ENCODE peak calls at places on chromosomes 1 and 21, in ten cellular contexts. Y is K562, S is stomach, R is HCT116, H is HepG2, B is GM23338, E is spleen, D is endothelial cell of umbilical vein, A is vagina, T is sigmoid colon. V is an unnamed sample.

GRCh38 chr1:118077331-118078055 is 107.5 kb downstream of the SPAG17 start:
- DNase-seq in H (peak), Y (no peak), S (no peak), B (peak), A (no peak), T (no peak), D (peak), R (peak), E (no peak), V (no peak)

GRCh38 chr1:232474821-232475220 is 155.1 kb downstream of the SIPA1L2 start:
- DNase-seq in Y (no peak), T (no peak), D (peak), A (no peak), B (no peak), E (no peak), S (no peak), R (no peak), H (no peak), V (no peak)

GRCh38 chr1:205963756-205964155 is 20.5 kb upstream of the SLC26A9 start:
- DNase-seq in A (no peak), R (no peak), S (no peak), D (no peak), H (no peak), E (no peak), T (no peak), B (no peak), Y (no peak), V (no peak)

GRCh38 chr1:16083486-16083885 is 10.0 kb upstream of the FAM131C start:
- DNase-seq in R (no peak), T (peak), Y (no peak), A (no peak), E (no peak), H (no peak), D (no peak), S (no peak), B (no peak), V (no peak)

GRCh38 chr1:210631399-210631798 is 302.7 kb downstream of the HHAT start:
- DNase-seq in H (no peak), E (no peak), D (no peak), Y (no peak), A (no peak), R (no peak), T (no peak), B (no peak), S (no peak), V (no peak)

GRCh38 chr1:36609241-36610027 is 126.7 kb upstream of the CSF3R start:
- DNase-seq in E (no peak), Y (peak), T (no peak), S (peak), A (no peak), R (peak), H (peak), B (peak), D (peak), V (no peak)

GRCh38 chr1:228867951-228868730 is 132.9 kb downstream of the RHOU start:
- DNase-seq in S (peak), R (no peak), B (no peak), E (no peak), Y (no peak), H (no peak), D (no peak), A (no peak), T (no peak), V (no peak)

GRCh38 chr1:204186597-204186996 is 9.7 kb downstream of the KISS1 start:
- DNase-seq in A (no peak), S (no peak), D (no peak), H (no peak), R (no peak), B (no peak), E (no peak), T (no peak), Y (no peak), V (no peak)

GRCh38 chr1:45359882-45360513 is 19.8 kb upstream of the MUTYH start:
- DNase-seq in Y (peak), B (peak), A (no peak), D (peak), H (peak), R (no peak), T (peak), S (peak), E (no peak), V (peak)

GRCh38 chr1:45117766-45118165 is 88.6 kb downstream of the ZSWIM5 start:
- DNase-seq in E (no peak), B (no peak), S (no peak), A (no peak), H (no peak), T (no peak), Y (no peak), R (no peak), D (no peak), V (no peak)

GRCh38 chr1:24553931-24554330 is 2.0 kb upstream of the NCMAP start:
- DNase-seq in Y (no peak), B (no peak), T (no peak), A (no peak), D (no peak), H (no peak), R (no peak), S (no peak), E (peak), V (no peak)

GRCh38 chr1:161069731-161070270 is at the start of gene ARHGAP30:
- DNase-seq in T (peak), B (peak), S (peak), D (no peak), E (peak), H (no peak), A (no peak), Y (no peak), R (no peak), V (no peak)

GRCh38 chr21:29436143-29436542 is 137.4 kb downstream of the BACH1 start:
- DNase-seq in R (no peak), H (no peak), Y (no peak), S (no peak), A (no peak), B (peak), T (no peak), E (peak), D (no peak), V (peak)

GRCh38 chr21:14991957-14992356 is 72.8 kb downstream of the NRIP1 start:
- DNase-seq in R (no peak), A (no peak), S (no peak), H (no peak), T (no peak), D (peak), E (no peak), B (no peak), Y (no peak), V (no peak)

GRCh38 chr1:27133990-27134389 is 20.9 kb downstream of the SLC9A1 start:
- DNase-seq in Y (no peak), R (no peak), H (no peak), D (no peak), E (no peak), B (no peak), T (no peak), S (no peak), A (no peak), V (no peak)

GRCh38 chr1:202212787-202213186 is 19.2 kb downstream of the LGR6 start:
- DNase-seq in D (no peak), H (no peak), Y (no peak), R (no peak), E (no peak), B (no peak), T (no peak), S (no peak), A (no peak), V (no peak)

GRCh38 chr1:202210969-202211368 is 17.4 kb downstream of the LGR6 start:
- DNase-seq in B (no peak), A (no peak), E (no peak), T (no peak), H (no peak), Y (no peak), S (no peak), D (no peak), R (no peak), V (no peak)

GRCh38 chr1:202214089-202214843 is 20.7 kb downstream of the LGR6 start:
- DNase-seq in D (no peak), S (no peak), Y (no peak), T (no peak), H (no peak), A (no peak), B (peak), E (no peak), R (no peak), V (no peak)

GRCh38 chr1:202215472-202216130 is 22.0 kb downstream of the LGR6 start:
- DNase-seq in E (no peak), D (no peak), H (no peak), T (no peak), R (no peak), A (no peak), Y (no peak), B (no peak), S (no peak), V (no peak)

DNA sequence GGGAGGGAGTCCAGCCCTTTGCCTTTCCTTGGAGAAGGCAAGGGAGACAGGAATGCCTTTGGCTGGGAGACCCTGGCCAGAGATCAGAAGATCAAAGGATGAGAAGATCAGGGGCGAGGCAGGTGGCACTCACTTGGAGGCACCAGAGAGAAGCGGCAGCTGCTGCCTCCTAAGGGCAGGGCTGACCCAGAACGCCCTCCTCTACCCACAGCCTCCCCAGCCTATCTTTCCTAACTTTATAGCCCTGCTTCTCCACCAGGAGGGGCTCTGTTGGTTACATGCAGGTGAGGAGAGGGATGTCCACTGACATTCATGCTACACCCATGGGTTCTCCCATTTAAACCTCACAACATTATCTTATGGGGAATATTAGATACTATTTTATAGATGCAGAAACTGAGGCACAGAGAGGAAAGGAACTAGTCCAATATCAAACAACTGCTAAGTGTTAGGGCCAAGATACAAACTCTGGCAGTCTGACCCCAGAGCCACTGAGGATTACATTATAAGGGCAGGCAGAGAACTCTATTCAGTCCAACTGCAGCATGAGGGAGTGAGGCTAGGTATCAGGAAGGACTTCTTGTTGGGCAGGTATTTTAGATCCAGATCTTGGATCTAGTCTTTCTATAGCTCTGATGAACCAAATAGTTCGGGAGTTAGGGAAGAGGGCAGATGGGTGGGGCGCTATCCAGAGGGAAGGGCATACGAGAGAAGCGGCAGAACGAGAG is 19.9 kb downstream of the LGR6 start:
- DNase-seq in S (no peak), H (no peak), D (no peak), R (no peak), Y (peak), A (no peak), T (no peak), B (peak), E (no peak), V (no peak)
- H3K4me3 ChIP-seq in S (peak), H (peak), D (no peak), R (peak), Y (no peak), A (peak), T (peak), B (peak), E (peak), V (peak)

GRCh38 chr21:44836666-44837471 is 19.0 kb upstream of the SUMO3 start:
- DNase-seq in A (no peak), R (no peak), H (peak), B (no peak), E (peak), Y (peak), D (no peak), S (no peak), T (no peak), V (peak)
- TF ChIP-seq POLR2AphosphoS5 in A (no peak), R (no peak), H (no peak), B (no peak), E (peak), Y (no peak), D (no peak), S (no peak), T (no peak), V (peak)

GRCh38 chr21:37009740-37010341 is 3.3 kb downstream of the RIPPLY3 start:
- DNase-seq in E (peak), R (peak), T (peak), S (peak), D (peak), B (peak), A (no peak), H (peak), Y (peak), V (peak)

GRCh38 chr21:37008705-37009104 is 2.2 kb downstream of the RIPPLY3 start:
- DNase-seq in D (no peak), Y (no peak), S (no peak), A (no peak), T (no peak), B (peak), E (no peak), H (no peak), R (no peak), V (no peak)

GRCh38 chr21:37006521-37007291 is at the start of gene RIPPLY3:
- DNase-seq in E (no peak), S (no peak), H (no peak), B (peak), A (no peak), T (no peak), Y (no peak), D (no peak), R (no peak), V (no peak)

GRCh38 chr21:37005548-37006242 is 807 bp upstream of the RIPPLY3 start:
- DNase-seq in T (no peak), A (no peak), R (no peak), H (no peak), Y (no peak), B (peak), S (no peak), D (no peak), E (no peak), V (no peak)

DNA sequence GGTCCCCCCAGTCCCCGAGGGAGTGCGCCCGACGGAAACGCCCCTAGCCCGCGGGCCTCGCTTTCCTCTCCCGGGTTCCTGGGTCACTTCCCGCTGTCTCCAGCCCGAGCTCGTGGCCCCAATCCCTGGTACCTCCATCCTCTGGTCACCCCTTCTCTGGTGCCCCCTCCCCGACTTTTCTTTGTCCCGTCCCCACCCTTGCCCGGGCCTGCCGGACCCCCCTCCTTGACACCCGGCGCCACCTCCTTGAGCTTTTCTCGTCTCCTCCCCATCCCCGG is 320 bp upstream of the RIPPLY3 start:
- DNase-seq in B (no peak), A (no peak), R (no peak), H (no peak), T (no peak), Y (no peak), S (no peak), E (no peak), D (no peak), V (no peak)
- H3K4me3 ChIP-seq in B (peak), A (peak), R (no peak), H (peak), T (peak), Y (no peak), S (peak), E (peak), D (peak), V (peak)

DNA sequence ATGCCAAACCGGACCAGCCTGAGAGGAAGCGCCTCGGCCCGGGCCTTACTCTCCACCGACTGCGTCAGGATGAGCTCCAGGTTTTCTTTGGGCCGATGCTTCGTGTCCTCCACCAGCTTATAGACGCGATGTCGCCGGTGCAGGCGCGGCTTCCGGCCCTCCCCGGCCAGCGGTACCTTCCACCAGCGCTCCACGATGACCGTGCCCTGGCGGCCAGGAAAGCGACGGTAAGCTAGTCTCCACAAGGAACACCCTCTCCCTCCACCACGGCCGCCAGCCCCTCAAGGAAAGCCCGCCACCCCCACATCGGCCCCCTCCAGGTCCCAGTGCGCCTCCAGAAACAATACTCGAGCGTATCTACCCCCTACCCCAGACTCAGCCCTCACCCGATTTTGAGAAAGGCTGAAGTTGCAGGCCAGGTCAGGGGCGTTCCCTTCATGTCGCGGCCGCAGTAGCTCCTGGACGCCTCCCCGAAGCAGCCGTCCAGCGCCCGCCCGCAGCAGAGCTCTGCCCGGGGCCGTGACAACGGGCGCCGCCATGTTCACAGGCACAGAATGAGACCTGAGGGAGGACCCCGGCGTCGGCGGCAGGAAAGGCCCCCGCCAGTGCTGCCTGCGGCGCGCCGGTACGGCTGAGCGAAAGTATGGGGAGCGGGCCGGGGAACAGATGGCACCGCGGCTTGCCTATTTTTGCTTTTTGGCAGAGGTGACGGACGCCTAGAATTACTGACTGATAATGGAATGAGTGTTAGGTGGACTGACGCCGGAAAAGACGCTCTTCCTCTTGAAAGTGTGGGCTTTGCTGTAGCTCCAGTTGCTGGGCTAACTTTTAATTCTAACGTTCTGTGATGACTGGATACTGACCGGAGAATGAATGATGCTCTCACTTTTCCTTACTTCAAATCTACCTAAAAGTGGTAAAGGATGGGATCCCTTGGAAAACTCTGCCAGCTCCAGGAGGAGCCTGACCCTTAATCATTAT is at the start of gene MRPL9:
- DNase-seq in H (peak), S (peak), E (peak), R (peak), T (peak), B (peak), D (peak), Y (peak), A (peak), V (peak)
- TF ChIP-seq POLR2AphosphoS5 in H (peak), S (peak), E (peak), R (peak), T (peak), B (peak), D (peak), Y (peak), A (peak), V (peak)

DNA sequence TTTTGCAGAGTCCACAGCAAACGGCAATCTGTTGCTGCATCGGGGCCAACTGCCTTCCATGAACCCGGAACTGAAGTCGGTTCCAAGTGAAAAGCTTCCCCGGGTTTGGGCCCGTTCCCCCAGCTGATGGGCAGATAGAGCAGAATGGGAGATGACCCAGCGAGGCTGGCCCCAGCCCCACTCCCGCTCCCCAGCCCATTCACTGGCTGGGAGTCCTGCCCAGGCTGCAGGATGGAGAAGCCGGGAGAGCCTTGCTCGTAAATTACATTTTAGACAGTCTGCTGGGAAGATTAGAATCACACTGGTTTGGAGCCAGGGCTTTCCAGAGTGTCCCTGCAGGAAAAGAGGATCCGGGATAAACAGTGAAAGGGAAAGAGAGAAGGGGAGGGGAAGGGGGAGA is 31.6 kb upstream of the PAX7 start:
- DNase-seq in T (peak), D (no peak), B (peak), H (no peak), Y (no peak), E (no peak), R (no peak), S (no peak), A (no peak), V (peak)
- H3K4me3 ChIP-seq in T (no peak), D (no peak), B (no peak), H (no peak), Y (no peak), E (no peak), R (no peak), S (no peak), A (no peak), V (no peak)

DNA sequence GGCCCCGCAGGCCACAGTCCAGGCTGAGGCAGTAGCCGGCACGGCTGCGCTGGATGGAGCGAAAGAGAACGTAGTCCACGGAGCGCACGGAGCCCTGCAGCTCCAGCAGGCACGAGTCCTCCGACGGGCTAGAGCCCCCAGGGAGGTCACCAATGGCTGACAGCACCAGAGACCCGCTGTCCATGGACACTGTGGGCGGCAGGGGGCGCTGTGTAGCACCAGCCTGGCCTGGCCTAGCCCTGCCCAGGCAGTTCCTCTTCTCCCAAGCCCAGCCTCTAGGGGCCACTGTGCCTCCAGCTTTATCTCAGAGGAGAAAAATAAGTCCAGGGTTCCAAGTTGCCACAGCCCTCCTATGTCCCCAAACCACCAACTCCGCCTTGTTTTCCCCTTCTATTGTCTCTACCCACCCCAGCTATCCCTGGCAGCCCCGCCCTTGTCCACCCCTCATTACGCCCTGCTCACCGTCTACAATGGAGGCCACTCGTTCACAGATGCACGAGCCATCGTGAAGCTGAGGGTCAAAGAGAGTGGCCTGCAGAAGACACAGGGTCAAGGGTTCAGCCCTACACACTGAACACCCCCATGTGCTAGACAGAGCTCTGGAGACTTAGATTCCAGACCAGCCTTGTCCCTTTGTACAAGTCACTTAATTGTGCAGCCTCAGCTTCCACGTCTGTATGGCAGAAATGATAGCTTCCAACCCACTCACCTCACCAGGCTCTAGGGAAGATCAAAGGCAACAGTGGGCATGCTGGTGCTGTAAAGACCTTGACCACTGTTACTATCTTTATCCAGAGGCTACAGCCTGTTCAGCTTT is 4.4 kb downstream of the ENTREP3 start:
- DNase-seq in T (peak), S (peak), H (peak), Y (peak), D (peak), A (no peak), B (peak), R (peak), E (peak), V (peak)
- TF ChIP-seq POLR2AphosphoS5 in T (peak), S (no peak), H (no peak), Y (no peak), D (no peak), A (peak), B (no peak), R (peak), E (peak), V (peak)

GRCh38 chr1:41515778-41516167 is 31.3 kb upstream of the EDN2 start:
- DNase-seq in D (no peak), A (no peak), R (no peak), E (no peak), T (no peak), Y (no peak), B (no peak), H (no peak), S (no peak), V (no peak)
- H3K4me3 ChIP-seq in D (no peak), A (peak), R (no peak), E (peak), T (peak), Y (no peak), B (no peak), H (no peak), S (peak), V (no peak)